ENCODE peak calls at places on chromosomes 16 and 17, in four cellular contexts. One of them, this sample, is unnamed.

GRCh38 chr16:28990375-28991040 is 5.7 kb downstream of the LAT start:
- DNase-seq in GM12878: no peak
- DNase-seq in K562: no peak
- DNase-seq in HepG2: no peak
- DNase-seq in this sample: no peak

GRCh38 chr17:50953831-50954601 is 87.9 kb upstream of the TOB1 start:
- DNase-seq in GM12878: no peak
- DNase-seq in HepG2: no peak
- DNase-seq in K562: peak; percentile 22
- DNase-seq in this sample: peak; percentile 65

GRCh38 chr16:48408688-48409087 is 23.5 kb upstream of the SIAH1 start:
- DNase-seq in K562: no peak
- DNase-seq in HepG2: no peak
- DNase-seq in GM12878: no peak
- DNase-seq in this sample: no peak

GRCh38 chr16:57756424-57757325 is 21.1 kb downstream of the KATNB1 start:
- DNase-seq in HepG2: no peak
- DNase-seq in GM12878: no peak
- DNase-seq in K562: no peak
- DNase-seq in this sample: no peak

GRCh38 chr17:21140911-21141310 is 14.1 kb downstream of the DHRS7B start:
- DNase-seq in K562: no peak
- DNase-seq in HepG2: no peak
- DNase-seq in GM12878: no peak
- DNase-seq in this sample: no peak

GRCh38 chr17:28599311-28600184 is 723 bp upstream of the SPAG5 start:
- DNase-seq in HepG2: peak; percentile 47
- DNase-seq in K562: peak; percentile 77
- DNase-seq in GM12878: peak; percentile 58
- DNase-seq in this sample: peak; percentile 87

GRCh38 chr17:30372755-30373154 is 6.0 kb upstream of the CPD start:
- DNase-seq in K562: peak; percentile 19
- DNase-seq in GM12878: no peak
- DNase-seq in HepG2: no peak
- DNase-seq in this sample: no peak

GRCh38 chr17:19239544-19239943 is 2.4 kb downstream of the EPN2 start:
- DNase-seq in K562: no peak
- DNase-seq in HepG2: no peak
- DNase-seq in GM12878: no peak
- DNase-seq in this sample: no peak

GRCh38 chr17:13776027-13776551 is 174.4 kb upstream of the HS3ST3A1 start:
- DNase-seq in HepG2: no peak
- DNase-seq in GM12878: no peak
- DNase-seq in K562: no peak
- DNase-seq in this sample: no peak

GRCh38 chr17:48752399-48753288 is 24.1 kb upstream of the HOXB13 start:
- DNase-seq in HepG2: no peak
- DNase-seq in K562: no peak
- DNase-seq in GM12878: no peak
- DNase-seq in this sample: no peak

GRCh38 chr17:82619211-82619610 is 29.0 kb downstream of the WDR45B start:
- DNase-seq in HepG2: no peak
- DNase-seq in GM12878: no peak
- DNase-seq in K562: no peak
- DNase-seq in this sample: no peak

GRCh38 chr16:58197314-58198012 is 443 bp downstream of the CSNK2A2 start:
- DNase-seq in GM12878: no peak
- DNase-seq in HepG2: no peak
- DNase-seq in K562: peak; percentile 50
- DNase-seq in this sample: no peak

GRCh38 chr17:49487202-49487601 is 7.9 kb upstream of the NGFR start:
- DNase-seq in K562: no peak
- DNase-seq in HepG2: no peak
- DNase-seq in GM12878: no peak
- DNase-seq in this sample: no peak

GRCh38 chr17:48646183-48647102 is 20.3 kb upstream of the HOXB9 start:
- DNase-seq in HepG2: no peak
- DNase-seq in GM12878: no peak
- DNase-seq in K562: peak; percentile 70
- DNase-seq in this sample: no peak

GRCh38 chr17:77214328-77214727 is 73.6 kb downstream of the SEC14L1 start:
- DNase-seq in HepG2: no peak
- DNase-seq in K562: no peak
- DNase-seq in GM12878: no peak
- DNase-seq in this sample: no peak

GRCh38 chr16:11310997-11311561 is 29.9 kb upstream of the PRM1 start:
- DNase-seq in GM12878: peak; percentile 92
- DNase-seq in HepG2: no peak
- DNase-seq in K562: no peak
- DNase-seq in this sample: peak; percentile 29

GRCh38 chr16:18788828-18789514 is 1.2 kb downstream of the RPS15A start:
- DNase-seq in K562: no peak
- DNase-seq in HepG2: no peak
- DNase-seq in GM12878: no peak
- DNase-seq in this sample: peak; percentile 51

GRCh38 chr17:57498443-57498842 is 242.1 kb downstream of the MSI2 start:
- DNase-seq in HepG2: no peak
- DNase-seq in K562: no peak
- DNase-seq in GM12878: no peak
- DNase-seq in this sample: no peak

GRCh38 chr17:21161498-21162393 is 35.0 kb downstream of the DHRS7B start:
- DNase-seq in GM12878: no peak
- DNase-seq in K562: no peak
- DNase-seq in HepG2: peak; percentile 42
- DNase-seq in this sample: peak; percentile 35

GRCh38 chr17:78325076-78325712 is 34.7 kb downstream of the SOCS3 start:
- DNase-seq in GM12878: no peak
- DNase-seq in HepG2: no peak
- DNase-seq in K562: no peak
- DNase-seq in this sample: peak; percentile 57

GRCh38 chr16:86079185-86079885 is 180.4 kb downstream of the IRF8 start:
- DNase-seq in HepG2: no peak
- DNase-seq in GM12878: no peak
- DNase-seq in K562: no peak
- DNase-seq in this sample: no peak

GRCh38 chr17:21318439-21318838 is 33.9 kb downstream of the MAP2K3 start:
- DNase-seq in GM12878: no peak
- DNase-seq in HepG2: no peak
- DNase-seq in K562: no peak
- DNase-seq in this sample: no peak

GRCh38 chr16:2779151-2779920 is 2.3 kb upstream of the ELOB start:
- DNase-seq in HepG2: no peak
- DNase-seq in K562: no peak
- DNase-seq in GM12878: no peak
- DNase-seq in this sample: no peak

GRCh38 chr17:603405-604193 is 111.0 kb downstream of the VPS53 start:
- DNase-seq in HepG2: no peak
- DNase-seq in GM12878: no peak
- DNase-seq in K562: peak; percentile 27
- DNase-seq in this sample: no peak

GRCh38 chr16:51442140-51442539 is 291.1 kb upstream of the SALL1 start:
- DNase-seq in GM12878: no peak
- DNase-seq in HepG2: no peak
- DNase-seq in K562: no peak
- DNase-seq in this sample: no peak

GRCh38 chr17:40952675-40953074 is 14.1 kb downstream of the KRT39 start:
- DNase-seq in K562: no peak
- DNase-seq in GM12878: no peak
- DNase-seq in HepG2: no peak
- DNase-seq in this sample: no peak

GRCh38 chr16:8397223-8397622 is 193.1 kb downstream of the TMEM114 start:
- DNase-seq in HepG2: no peak
- DNase-seq in K562: no peak
- DNase-seq in GM12878: no peak
- DNase-seq in this sample: no peak

GRCh38 chr17:79944821-79945391 is 90.8 kb downstream of the TBC1D16 start:
- DNase-seq in K562: no peak
- DNase-seq in GM12878: no peak
- DNase-seq in HepG2: no peak
- DNase-seq in this sample: no peak

GRCh38 chr16:51150894-51151320 is at the start of gene SALL1:
- DNase-seq in HepG2: no peak
- DNase-seq in K562: no peak
- DNase-seq in GM12878: no peak
- DNase-seq in this sample: no peak

GRCh38 chr17:79777844-79778503 is at the start of gene CBX2:
- DNase-seq in HepG2: peak; percentile 43
- DNase-seq in GM12878: no peak
- DNase-seq in K562: peak; percentile 98
- DNase-seq in this sample: peak; percentile 58

GRCh38 chr17:67376509-67376891 is 581 bp upstream of the PITPNC1 start:
- DNase-seq in K562: no peak
- DNase-seq in GM12878: no peak
- DNase-seq in HepG2: no peak
- DNase-seq in this sample: no peak

GRCh38 chr16:50272687-50273381 is 6.5 kb downstream of the ADCY7 start:
- DNase-seq in K562: no peak
- DNase-seq in HepG2: no peak
- DNase-seq in GM12878: no peak
- DNase-seq in this sample: no peak

GRCh38 chr17:17874478-17874877 is 37.7 kb upstream of the SREBF1 start:
- DNase-seq in K562: no peak
- DNase-seq in HepG2: no peak
- DNase-seq in GM12878: no peak
- DNase-seq in this sample: no peak

GRCh38 chr17:8060274-8060673 is 21.4 kb downstream of the ALOX15B start:
- DNase-seq in K562: peak; percentile 58
- DNase-seq in GM12878: peak; percentile 19
- DNase-seq in HepG2: peak; percentile 65
- DNase-seq in this sample: peak; percentile 73

GRCh38 chr17:61594294-61594825 is 3.3 kb upstream of the NACA2 start:
- DNase-seq in GM12878: no peak
- DNase-seq in K562: no peak
- DNase-seq in HepG2: no peak
- DNase-seq in this sample: no peak

GRCh38 chr17:81153340-81153803 is 11.9 kb upstream of the PVALEF start:
- DNase-seq in GM12878: no peak
- DNase-seq in HepG2: no peak
- DNase-seq in K562: peak; percentile 79
- DNase-seq in this sample: no peak

GRCh38 chr17:45149669-45150603 is 1.7 kb downstream of the HEXIM1 start:
- DNase-seq in K562: no peak
- DNase-seq in GM12878: no peak
- DNase-seq in HepG2: no peak
- DNase-seq in this sample: peak; percentile 72

GRCh38 chr17:45150911-45151809 is 2.9 kb downstream of the HEXIM1 start:
- DNase-seq in K562: no peak
- DNase-seq in HepG2: no peak
- DNase-seq in GM12878: no peak
- DNase-seq in this sample: peak; percentile 51

GRCh38 chr17:45148183-45149036 is at the start of gene HEXIM1:
- DNase-seq in GM12878: peak; percentile 95
- DNase-seq in K562: peak; percentile 99
- DNase-seq in HepG2: peak; percentile 100
- DNase-seq in this sample: peak; percentile 100

GRCh38 chr17:45147581-45148182 is 593 bp upstream of the HEXIM1 start:
- DNase-seq in GM12878: peak; percentile 85
- DNase-seq in K562: no peak
- DNase-seq in HepG2: peak; percentile 93
- DNase-seq in this sample: peak; percentile 90

DNA sequence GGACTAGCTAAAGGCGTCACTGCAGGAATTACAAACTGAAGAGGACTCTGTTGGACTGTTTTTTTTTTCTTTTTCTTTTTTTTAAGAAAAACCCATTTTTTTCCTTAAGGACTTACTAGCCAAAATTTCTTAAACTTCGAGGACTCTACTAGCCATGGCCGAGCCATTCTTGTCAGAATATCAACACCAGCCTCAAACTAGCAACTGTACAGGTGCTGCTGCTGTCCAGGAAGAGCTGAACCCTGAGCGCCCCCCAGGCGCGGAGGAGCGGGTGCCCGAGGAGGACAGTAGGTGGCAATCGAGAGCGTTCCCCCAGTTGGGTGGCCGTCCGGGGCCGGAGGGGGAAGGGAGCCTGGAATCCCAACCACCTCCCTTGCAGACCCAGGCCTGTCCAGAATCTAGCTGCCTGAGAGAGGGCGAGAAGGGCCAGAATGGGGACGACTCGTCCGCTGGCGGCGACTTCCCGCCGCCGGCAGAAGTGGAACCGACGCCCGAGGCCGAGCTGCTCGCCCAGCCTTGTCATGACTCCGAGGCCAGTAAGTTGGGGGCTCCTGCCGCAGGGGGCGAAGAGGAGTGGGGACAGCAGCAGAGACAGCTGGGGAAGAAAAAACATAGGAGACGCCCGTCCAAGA is 878 bp downstream of the HEXIM1 start:
- DNase-seq in HepG2: peak; percentile 87
- DNase-seq in K562: peak; percentile 81
- DNase-seq in GM12878: no peak
- DNase-seq in this sample: peak; percentile 84
- TF ChIP-seq MYC in HepG2: peak; percentile 44
- TF ChIP-seq MYC in K562: peak; percentile 20
- TF ChIP-seq MYC in GM12878: no peak
- TF ChIP-seq MYC in this sample: no peak

DNA sequence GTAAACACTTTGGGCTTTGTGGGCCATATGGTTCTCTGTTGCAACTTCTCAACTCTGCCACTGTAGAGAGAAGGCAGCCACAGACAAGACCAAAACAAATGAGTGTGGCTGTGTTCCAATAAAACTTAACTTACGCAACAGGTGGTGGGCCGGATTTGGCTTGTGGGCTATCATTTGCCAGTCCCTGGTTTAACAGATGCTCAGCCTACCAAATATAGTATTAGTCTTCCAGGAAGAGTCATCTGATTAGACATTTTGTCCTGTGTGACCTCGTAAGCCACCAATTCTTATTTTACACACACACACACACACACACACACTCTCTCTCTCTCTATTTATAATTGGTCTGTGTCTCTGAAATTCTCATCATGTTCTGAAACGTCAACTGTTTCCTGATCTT is 245.9 kb downstream of the XYLT1 start:
- DNase-seq in GM12878: no peak
- DNase-seq in K562: no peak
- DNase-seq in HepG2: no peak
- DNase-seq in this sample: no peak
- TF ChIP-seq POLR2AphosphoS5 in GM12878: no peak
- TF ChIP-seq POLR2AphosphoS5 in K562: no peak
- TF ChIP-seq POLR2AphosphoS5 in HepG2: no peak
- TF ChIP-seq POLR2AphosphoS5 in this sample: no peak

GRCh38 chr16:67878846-67879245 is 5.8 kb upstream of the NRN1L start:
- DNase-seq in K562: no peak
- DNase-seq in GM12878: no peak
- DNase-seq in HepG2: no peak
- DNase-seq in this sample: no peak
- TF ChIP-seq MYC in K562: no peak
- TF ChIP-seq MYC in GM12878: no peak
- TF ChIP-seq MYC in HepG2: no peak
- TF ChIP-seq MYC in this sample: no peak

DNA sequence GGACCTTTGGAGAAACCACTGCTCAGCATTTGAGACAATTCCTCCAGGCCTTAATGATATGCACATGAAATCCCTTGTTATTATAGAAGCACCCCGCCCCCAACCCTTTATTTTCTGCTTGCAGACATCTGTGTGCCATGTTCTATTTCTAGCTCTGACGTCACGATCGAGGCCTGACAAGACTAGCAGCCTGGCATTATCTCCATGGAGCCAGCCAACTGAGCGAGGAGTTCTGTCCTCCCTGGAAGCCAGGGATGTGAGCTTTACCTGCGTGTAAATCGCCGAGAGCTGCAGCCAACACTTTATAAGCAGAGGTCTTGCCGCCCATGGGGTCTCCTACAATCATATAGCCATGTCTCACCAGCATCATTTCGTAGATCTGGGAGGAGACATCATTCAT is 116.9 kb downstream of the DNAH3 start:
- DNase-seq in GM12878: no peak
- DNase-seq in K562: no peak
- DNase-seq in HepG2: no peak
- DNase-seq in this sample: no peak
- TF ChIP-seq POLR2AphosphoS5 in GM12878: no peak
- TF ChIP-seq POLR2AphosphoS5 in K562: no peak
- TF ChIP-seq POLR2AphosphoS5 in HepG2: no peak
- TF ChIP-seq POLR2AphosphoS5 in this sample: no peak

This sample was measured in endothelial cell of umbilical vein.